ENCODE peak calls at places on chromosomes 11 and 22, in nine cellular contexts. D is astrocyte of the hippocampus; G is stimulated activated CD8-positive, alpha-beta memory T cell treated with anti-CD3 and anti-CD28 coated beads, Interleukin-7, amount 100 ng/mL, for 4 hours; K is globus pallidus; J is germinal center; L is ELR; V is stomach; S is fibroblast of the aortic adventitia; A is cardiac muscle cell. O is an unnamed sample.
A peak's percentile ranks its signal among the peaks of the same experiment; 100 is the strongest.

GRCh38 chr11:68687986-68688385 is 3.6 kb downstream of the GAL start:
- DNase-seq in K (no peak), L (no peak), J (no peak), A (no peak), S (no peak), V (no peak), D (no peak), G (no peak), O (no peak)

GRCh38 chr11:107707128-107707760 is 4.6 kb downstream of the SLN start:
- DNase-seq in A (no peak), S (no peak), G (no peak), L (no peak), K (no peak), D (no peak), V (no peak), J (no peak), O (no peak)

GRCh38 chr22:39731881-39732555 is 161.5 kb downstream of the CACNA1I start:
- DNase-seq in A (no peak), G (no peak), K (no peak), V (no peak), S (no peak), J (no peak), L (no peak), D (no peak), O (no peak)

GRCh38 chr11:68992743-68993255 is 12.0 kb upstream of the MRGPRD start:
- DNase-seq in L (no peak), A (no peak), J (no peak), D (no peak), G (no peak), S (no peak), K (no peak), V (no peak), O (no peak)

GRCh38 chr11:23856654-23857053 is 640.2 kb upstream of the LUZP2 start:
- DNase-seq in A (no peak), D (no peak), J (no peak), L (no peak), G (no peak), V (no peak), S (peak; percentile 49), K (no peak), O (peak; percentile 6)

GRCh38 chr11:7604331-7604973 is 68.8 kb downstream of the CYB5R2 start:
- DNase-seq in J (no peak), K (no peak), S (peak; percentile 36), A (no peak), D (no peak), G (no peak), L (no peak), V (no peak), O (no peak)

GRCh38 chr22:31215018-31215535 is 3.0 kb downstream of the LIMK2 start:
- DNase-seq in G (no peak), A (no peak), L (no peak), K (no peak), S (no peak), V (no peak), D (no peak), J (no peak), O (no peak)

GRCh38 chr11:65588199-65589054 is 7.2 kb downstream of the KCNK7 start:
- DNase-seq in G (peak; percentile 60), J (peak; percentile 86), K (no peak), A (peak; percentile 71), V (peak; percentile 80), S (peak; percentile 43), D (peak; percentile 64), L (peak; percentile 76), O (no peak)

GRCh38 chr11:29321293-29322132 is 695.3 kb downstream of the KCNA4 start:
- DNase-seq in J (no peak), D (peak; percentile 66), V (no peak), A (no peak), S (peak; percentile 86), K (no peak), G (no peak), L (peak; percentile 87), O (no peak)

GRCh38 chr22:43304831-43305230 is 38.3 kb downstream of the SCUBE1 start:
- DNase-seq in G (no peak), D (no peak), J (no peak), L (no peak), K (no peak), S (no peak), V (no peak), A (no peak), O (no peak)

GRCh38 chr11:57336111-57336666 is 497 bp upstream of the SSRP1 start:
- DNase-seq in G (no peak), K (no peak), S (no peak), J (no peak), L (no peak), A (no peak), D (no peak), V (no peak), O (no peak)

GRCh38 chr22:45645526-45646414 is 25.9 kb upstream of the ATXN10 start:
- DNase-seq in J (peak; percentile 86), G (peak; percentile 50), D (peak; percentile 89), S (peak; percentile 38), A (peak; percentile 79), L (peak; percentile 69), V (peak; percentile 82), K (peak; percentile 11), O (peak; percentile 14)

GRCh38 chr11:12377106-12377823 is at the start of gene PARVA:
- DNase-seq in K (no peak), L (peak; percentile 90), G (no peak), J (no peak), S (peak; percentile 82), V (peak; percentile 72), D (peak; percentile 95), A (peak; percentile 91), O (peak; percentile 63)

GRCh38 chr11:115168229-115168671 is 336.0 kb downstream of the CADM1 start:
- DNase-seq in L (no peak), A (no peak), K (no peak), G (no peak), J (no peak), S (no peak), D (peak; percentile 16), V (no peak), O (peak; percentile 9)

GRCh38 chr11:69965821-69966582 is 112.1 kb upstream of the ANO1 start:
- DNase-seq in K (no peak), J (no peak), V (no peak), L (no peak), S (no peak), G (no peak), A (no peak), D (no peak), O (no peak)

GRCh38 chr11:117315285-117316196 is 515 bp downstream of the BACE1 start:
- DNase-seq in J (peak; percentile 19), L (peak; percentile 44), D (peak; percentile 13), K (no peak), G (no peak), S (no peak), V (no peak), A (peak; percentile 19), O (no peak)

GRCh38 chr11:68677432-68677831 is 6.9 kb upstream of the GAL start:
- DNase-seq in D (peak; percentile 91), J (no peak), G (no peak), L (peak; percentile 91), A (no peak), K (no peak), S (peak; percentile 55), V (no peak), O (peak; percentile 31)

GRCh38 chr22:26170795-26171194 is 1.5 kb downstream of the SEZ6L start:
- DNase-seq in G (no peak), K (no peak), V (no peak), S (no peak), J (no peak), D (peak; percentile 21), A (peak; percentile 85), L (no peak), O (no peak)

GRCh38 chr11:107224836-107225235 is 206.6 kb upstream of the GUCY1A2 start:
- DNase-seq in S (no peak), J (no peak), A (no peak), L (no peak), D (peak; percentile 72), G (no peak), K (no peak), V (no peak), O (no peak)

GRCh38 chr11:64041846-64042245 is 6.1 kb downstream of the FLRT1 start:
- DNase-seq in D (no peak), G (no peak), J (no peak), A (no peak), V (no peak), L (no peak), S (no peak), K (no peak), O (no peak)

GRCh38 chr11:108890482-108891092 is 225.7 kb downstream of the DDX10 start:
- DNase-seq in K (no peak), S (no peak), D (no peak), A (no peak), J (no peak), V (no peak), G (no peak), L (no peak), O (no peak)

GRCh38 chr22:20741634-20742581 is 32.0 kb upstream of the SERPIND1 start:
- DNase-seq in L (peak; percentile 62), V (no peak), A (peak; percentile 58), G (no peak), D (peak; percentile 56), J (peak; percentile 60), K (peak; percentile 19), S (peak; percentile 22), O (no peak)

GRCh38 chr11:67439321-67440228 is 2.1 kb upstream of the PTPRCAP start:
- DNase-seq in V (peak; percentile 65), J (no peak), K (no peak), L (peak; percentile 27), A (no peak), S (no peak), G (no peak), D (no peak), O (no peak)

GRCh38 chr11:132062031-132062430 is 691.6 kb downstream of the NTM start:
- DNase-seq in K (no peak), V (no peak), S (no peak), D (peak; percentile 65), A (no peak), L (no peak), J (no peak), G (no peak), O (no peak)

GRCh38 chr22:33715221-33715620 is 205.1 kb downstream of the LARGE1 start:
- DNase-seq in L (no peak), S (no peak), D (no peak), V (no peak), J (no peak), G (no peak), A (no peak), K (no peak), O (no peak)

GRCh38 chr11:94786264-94787126 is 18.3 kb downstream of the AMOTL1 start:
- DNase-seq in A (peak; percentile 47), K (peak; percentile 20), G (no peak), J (peak; percentile 41), L (peak; percentile 67), S (peak; percentile 71), V (no peak), D (peak; percentile 63), O (no peak)

GRCh38 chr22:25739659-25740344 is 2.2 kb upstream of the MYO18B start:
- DNase-seq in J (no peak), L (no peak), A (no peak), K (no peak), D (no peak), S (no peak), G (no peak), V (no peak), O (no peak)

GRCh38 chr11:117183724-117184349 is 5.3 kb downstream of the SIDT2 start:
- DNase-seq in S (no peak), L (no peak), V (peak; percentile 73), A (no peak), D (no peak), J (no peak), G (no peak), K (no peak), O (no peak)

GRCh38 chr22:43828711-43829447 is 16.8 kb upstream of the EFCAB6 start:
- DNase-seq in D (no peak), S (peak; percentile 94), V (no peak), K (peak; percentile 11), L (no peak), A (peak; percentile 46), G (no peak), J (no peak), O (peak; percentile 81)

GRCh38 chr11:74153224-74153623 is 17.6 kb downstream of the C2CD3 start:
- DNase-seq in A (no peak), L (no peak), D (no peak), S (no peak), G (no peak), V (no peak), K (no peak), J (no peak), O (no peak)

GRCh38 chr11:82225930-82226329 is 507.7 kb downstream of the FAM181B start:
- DNase-seq in J (no peak), L (no peak), S (no peak), D (no peak), G (no peak), K (no peak), V (no peak), A (no peak), O (no peak)